ENCODE peak calls at places on chromosomes 11 and 22, in nine cellular contexts. K, H, R, C, V, Q, S, G and L are unnamed samples.

GRCh38 chr22:49658902-49659280 is 168.8 kb downstream of the BRD1 start:
- DNase-seq in G (no peak), S (no peak), V (no peak), K (no peak), H (no peak), C (no peak), R (no peak), Q (no peak), L (peak; percentile 26)

GRCh38 chr11:59957094-59957493 is 6.7 kb upstream of the OOSP4A start:
- DNase-seq in G (no peak), C (no peak), R (no peak), K (no peak), V (peak; percentile 1), Q (no peak), S (no peak), H (no peak), L (no peak)

GRCh38 chr11:123475478-123475877 is 45.4 kb downstream of the GRAMD1B start:
- DNase-seq in H (peak; percentile 69), V (peak; percentile 22), R (no peak), G (peak; percentile 57), C (no peak), S (peak; percentile 26), K (no peak), Q (peak; percentile 62), L (no peak)

GRCh38 chr11:111676878-111677585 is 74.8 kb downstream of the SIK2 start:
- DNase-seq in R (no peak), H (no peak), V (peak; percentile 67), C (no peak), K (peak; percentile 29), G (peak; percentile 43), S (no peak), Q (no peak), L (no peak)

GRCh38 chr22:49564666-49565515 is 262.8 kb downstream of the BRD1 start:
- DNase-seq in R (no peak), V (no peak), S (no peak), K (no peak), C (no peak), G (no peak), H (no peak), Q (no peak), L (peak; percentile 37)

GRCh38 chr22:37601540-37602442 is 6.8 kb upstream of the GGA1 start:
- DNase-seq in V (peak; percentile 67), K (peak; percentile 56), G (peak; percentile 33), S (no peak), C (peak; percentile 86), R (peak; percentile 65), Q (peak; percentile 77), H (peak; percentile 85), L (peak; percentile 52)

GRCh38 chr11:115202900-115203552 is 301.2 kb downstream of the CADM1 start:
- DNase-seq in G (no peak), V (no peak), Q (no peak), H (no peak), R (no peak), S (no peak), C (no peak), K (no peak), L (no peak)

GRCh38 chr11:96014234-96014633 is 90.3 kb upstream of the MTMR2 start:
- DNase-seq in S (no peak), Q (no peak), R (no peak), V (peak; percentile 74), H (no peak), G (peak; percentile 61), K (peak; percentile 16), C (peak; percentile 18), L (peak; percentile 88)

GRCh38 chr11:114219559-114220349 is 76.4 kb upstream of the NNMT start:
- DNase-seq in R (no peak), S (no peak), G (peak; percentile 11), C (no peak), H (peak; percentile 81), K (no peak), V (peak; percentile 66), Q (peak; percentile 49), L (no peak)

DNA sequence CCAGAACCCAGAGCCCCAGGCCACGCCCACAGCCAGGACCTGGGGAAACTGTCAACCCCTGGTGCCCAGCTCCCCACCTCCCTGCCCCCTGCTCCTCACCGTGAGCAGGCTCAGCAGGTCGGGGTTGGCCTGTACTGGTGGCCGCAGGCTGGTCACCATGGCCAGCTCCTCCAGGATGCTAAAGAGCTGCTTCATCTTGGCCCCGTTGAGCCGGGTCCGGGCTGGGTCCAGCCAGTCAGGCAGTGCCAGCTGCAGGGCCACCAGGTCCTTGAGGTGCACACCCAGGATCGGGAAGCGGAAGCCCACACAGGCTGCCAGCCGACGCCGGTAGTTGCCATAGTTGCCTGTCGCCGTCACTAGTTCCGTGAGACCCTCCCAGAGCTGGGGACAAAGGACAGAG is 7.3 kb downstream of the RASGRP2 start:
- DNase-seq in K (no peak), H (peak; percentile 1), Q (no peak), C (no peak), R (no peak), S (no peak), V (no peak), G (no peak), L (no peak)
- H4K20me1 ChIP-seq in K (no peaks in the 10 kb centered on the region), H (peaks cover under 1% of the 10 kb centered on the region), Q (no peaks in the 10 kb centered on the region), C (no peaks in the 10 kb centered on the region), R (no peaks in the 10 kb centered on the region), S (no peaks in the 10 kb centered on the region), V (no peaks in the 10 kb centered on the region), G (no peaks in the 10 kb centered on the region), L (no peaks in the 10 kb centered on the region)

DNA sequence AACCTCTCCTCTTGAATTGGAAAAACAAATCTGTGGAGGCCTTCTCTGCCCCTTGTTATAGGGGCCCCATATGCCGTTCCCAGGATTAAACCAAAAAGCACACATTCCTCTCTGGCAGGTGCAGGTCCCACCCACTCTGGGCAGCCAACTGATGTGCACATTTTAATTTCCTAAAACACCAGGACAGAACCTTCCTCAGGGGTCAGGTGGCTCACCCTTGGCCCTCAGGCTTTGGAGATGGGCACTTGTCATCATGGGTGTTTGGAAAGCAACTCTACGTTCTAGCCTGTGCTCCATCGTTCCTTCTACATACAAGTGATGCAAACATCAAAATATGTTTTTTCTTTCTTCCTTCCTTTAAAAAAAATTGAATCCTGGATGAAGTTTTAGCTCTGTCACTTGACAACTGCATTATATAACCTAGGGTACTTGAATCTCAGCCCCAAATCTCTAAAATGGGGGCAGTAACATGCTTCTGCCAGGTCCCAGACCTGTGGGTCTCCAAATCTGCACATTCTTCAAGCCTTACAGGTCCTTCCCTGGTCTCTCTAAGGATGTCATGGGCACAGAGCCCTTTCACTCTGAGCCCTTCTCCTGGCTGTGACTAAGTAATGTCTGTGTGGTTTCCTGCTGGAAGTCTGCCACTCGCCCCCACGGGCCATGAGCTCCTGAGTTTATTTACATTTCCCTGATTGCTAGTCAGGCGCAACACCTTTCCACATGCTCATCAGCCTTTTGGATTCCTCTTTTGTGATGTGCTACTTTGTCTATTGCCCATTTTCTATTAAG is 43.8 kb downstream of the KCNQ1OT1 start:
- DNase-seq in Q (no peak), G (peak; percentile 51), V (peak; percentile 89), K (no peak), S (no peak), C (no peak), R (no peak), H (no peak), L (no peak)
- H3K27me3 ChIP-seq in Q (no peaks in the 10 kb centered on the region), G (peaks cover 13% of the 10 kb centered on the region), V (no peaks in the 10 kb centered on the region), K (no peaks in the 10 kb centered on the region), S (no peaks in the 10 kb centered on the region), C (no peaks in the 10 kb centered on the region), R (peaks cover 26% of the 10 kb centered on the region), H (no peaks in the 10 kb centered on the region), L (no peaks in the 10 kb centered on the region)

DNA sequence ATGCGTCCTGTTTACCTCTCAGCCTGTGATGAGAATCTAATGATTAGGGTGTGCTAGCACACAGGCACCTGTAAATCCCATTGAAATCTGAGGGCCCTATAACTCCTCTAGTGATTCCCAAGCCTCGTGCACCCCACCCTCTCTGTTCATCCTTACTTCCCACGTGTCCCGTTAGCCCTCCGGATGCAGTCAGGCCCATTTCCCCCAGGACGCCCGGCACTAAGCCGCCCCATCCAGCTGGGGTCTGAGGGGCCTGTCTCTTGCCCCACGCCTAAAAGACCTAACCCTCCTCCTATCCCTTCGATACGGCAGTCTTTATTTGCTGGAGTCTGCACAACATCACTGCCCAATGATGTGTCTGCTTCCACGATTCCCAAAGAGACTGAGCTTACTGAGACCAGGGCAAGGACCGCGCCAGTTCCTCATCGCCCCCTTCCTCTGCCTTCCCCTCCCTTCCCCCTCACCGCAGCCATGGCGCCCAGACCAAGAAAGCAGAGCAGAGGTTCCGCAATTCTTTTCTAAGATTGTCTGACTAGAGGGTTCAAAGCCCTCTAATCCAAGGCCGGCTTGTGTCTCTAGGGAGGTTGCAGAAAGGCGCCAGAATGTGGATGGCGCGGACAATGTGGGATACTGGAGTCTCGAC is 1.0 kb upstream of the FADS2 start:
- DNase-seq in C (no peak), G (no peak), K (no peak), Q (no peak), V (no peak), S (peak; percentile 53), R (no peak), H (no peak), L (no peak)
- TF ChIP-seq CTCF in C (no peak), G (no peak), K (no peak), Q (no peak), V (no peak), S (no peak), R (no peak), H (no peak), L (no peak)

GRCh38 chr11:45880772-45881570 is 4.5 kb upstream of the MAPK8IP1 start:
- DNase-seq in H (no peak), K (no peak), R (no peak), G (no peak), Q (no peak), V (no peak), S (peak; percentile 83), C (no peak), L (no peak)

GRCh38 chr11:45885274-45885920 is at the start of gene MAPK8IP1:
- DNase-seq in G (no peak), Q (peak; percentile 83), H (peak; percentile 94), S (peak; percentile 97), K (no peak), R (peak; percentile 17), V (no peak), C (peak; percentile 60), L (peak; percentile 97)

GRCh38 chr11:45879803-45880685 is 5.4 kb upstream of the MAPK8IP1 start:
- DNase-seq in H (no peak), V (peak; percentile 42), R (no peak), S (no peak), C (no peak), Q (peak; percentile 60), K (no peak), G (peak; percentile 22), L (no peak)

GRCh38 chr11:45884596-45885185 is 760 bp upstream of the MAPK8IP1 start:
- DNase-seq in H (no peak), S (no peak), Q (no peak), R (no peak), V (no peak), C (no peak), G (no peak), K (no peak), L (peak; percentile 84)

DNA sequence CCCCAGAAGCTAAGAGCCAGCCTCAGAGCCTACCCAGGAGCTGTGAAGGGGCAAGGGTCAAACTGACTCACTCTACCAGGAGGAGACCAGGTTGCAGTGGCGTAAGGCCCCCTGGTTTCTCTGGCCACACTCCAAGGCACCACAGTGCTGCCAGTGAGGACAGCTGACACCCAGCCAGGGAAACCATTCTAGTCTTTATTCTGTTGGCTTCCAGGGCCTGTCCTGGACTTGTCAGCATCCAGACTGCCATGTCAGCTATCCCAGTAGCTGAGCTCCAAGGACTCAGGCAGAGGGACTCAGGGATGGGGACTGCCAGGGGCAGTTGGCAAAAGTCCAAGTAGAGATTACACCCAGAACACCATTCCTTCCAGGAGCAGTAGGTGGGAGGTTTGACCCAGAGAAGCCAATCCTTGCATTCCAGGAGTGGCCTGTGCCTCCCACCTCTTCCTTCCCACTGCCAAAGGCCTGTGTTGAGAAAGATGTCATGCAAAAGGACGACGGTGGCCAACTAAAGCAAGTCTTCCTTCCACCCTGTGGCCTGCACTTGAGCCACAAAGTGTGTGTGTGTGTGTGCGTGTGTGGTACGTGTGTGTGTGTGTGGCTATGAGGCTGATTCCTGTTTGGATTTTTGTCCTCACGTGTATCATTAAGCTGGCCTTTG is 3.6 kb upstream of the MAPK8IP1 start:
- DNase-seq in K (no peak), Q (no peak), C (no peak), G (no peak), H (no peak), V (no peak), S (peak; percentile 55), R (no peak), L (no peak)
- H4K20me1 ChIP-seq in K (no peaks in the 10 kb centered on the region), Q (no peaks in the 10 kb centered on the region), C (peaks cover 19% of the 10 kb centered on the region), G (peaks cover 24% of the 10 kb centered on the region), H (peaks cover 30% of the 10 kb centered on the region), V (no peaks in the 10 kb centered on the region), S (peaks cover 24% of the 10 kb centered on the region), R (peaks cover 5% of the 10 kb centered on the region), L (peaks cover 46% of the 10 kb centered on the region)